ENCODE peak calls at places on chromosomes 1 and 21, in five cellular contexts. L is choroid plexus epithelial cell, J is neural crest cell, R is AG09319, P is fibroblast of villous mesenchyme. K is an unnamed sample.

GRCh38 chr1:203326830-203327683 is 21.7 kb downstream of the BTG2 start:
- DNase-seq in L (peak; percentile 89), J (peak; percentile 89), P (peak; percentile 87), R (peak; percentile 49), K (peak; percentile 86)

GRCh38 chr21:45796003-45796402 is 152.5 kb downstream of the PCBP3 start:
- DNase-seq in J (no peak), L (no peak), R (no peak), P (no peak), K (no peak)

GRCh38 chr1:193342811-193343210 is 156.4 kb upstream of the B3GALT2 start:
- DNase-seq in L (no peak), J (no peak), R (no peak), P (no peak), K (no peak)

GRCh38 chr1:232648316-232648715 is 18.4 kb upstream of the SIPA1L2 start:
- DNase-seq in R (no peak), P (peak; percentile 26), J (no peak), L (peak; percentile 56), K (no peak)

GRCh38 chr21:42746593-42747266 is 93.3 kb downstream of the PDE9A start:
- DNase-seq in L (no peak), R (no peak), J (no peak), P (no peak), K (no peak)

GRCh38 chr1:32250893-32251716 is at the start of gene LCK:
- DNase-seq in R (no peak), J (no peak), L (no peak), P (no peak), K (no peak)

GRCh38 chr1:172003766-172004530 is 162.7 kb downstream of the DNM3 start:
- DNase-seq in L (peak; percentile 18), J (no peak), R (no peak), P (peak; percentile 53), K (peak; percentile 13)

GRCh38 chr1:19074361-19074901 is 118.0 kb upstream of the IFFO2 start:
- DNase-seq in J (no peak), L (no peak), R (no peak), P (no peak), K (no peak)

GRCh38 chr1:9730096-9730901 is 78.8 kb downstream of the PIK3CD start:
- DNase-seq in P (no peak), J (no peak), R (no peak), L (no peak), K (no peak)
- TF ChIP-seq CTCF in P (no peak), J (no peak), R (no peak), L (no peak), K (no peak)

DNA sequence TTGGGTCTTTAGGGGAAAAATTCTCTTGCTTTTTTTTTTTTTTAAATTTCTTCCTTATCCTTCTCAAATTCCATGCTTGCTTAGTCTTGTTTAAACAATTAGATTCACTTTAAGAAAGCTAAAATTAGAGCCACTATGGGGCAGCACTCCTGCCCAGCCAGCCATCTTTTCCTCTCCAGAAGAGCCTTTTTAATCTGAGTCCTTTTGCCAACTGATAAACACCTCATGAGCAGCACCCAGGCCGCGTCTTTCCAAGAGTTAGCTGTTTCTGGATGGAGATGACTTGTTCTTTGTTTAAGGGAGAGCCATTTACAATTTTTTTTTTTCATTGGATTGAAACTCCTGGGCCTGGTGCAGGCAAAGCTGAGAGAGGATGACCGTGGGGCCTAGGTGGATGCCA is 53.3 kb upstream of the TSPAN2 start:
- DNase-seq in R (no peak), P (no peak), J (no peak), L (peak; percentile 60), K (peak; percentile 49)
- TF ChIP-seq CTCF in R (peak; percentile 40), P (peak; percentile 16), J (no peak), L (peak; percentile 62), K (peak; percentile 30)

GRCh38 chr1:214602764-214603657 is at the start of gene CENPF:
- DNase-seq in L (peak; percentile 99), P (peak; percentile 99), J (peak; percentile 88), R (peak; percentile 98), K (peak; percentile 99)
- TF ChIP-seq CTCF in L (peak; percentile 46), P (peak; percentile 14), J (peak; percentile 37), R (peak; percentile 28), K (peak; percentile 11)

DNA sequence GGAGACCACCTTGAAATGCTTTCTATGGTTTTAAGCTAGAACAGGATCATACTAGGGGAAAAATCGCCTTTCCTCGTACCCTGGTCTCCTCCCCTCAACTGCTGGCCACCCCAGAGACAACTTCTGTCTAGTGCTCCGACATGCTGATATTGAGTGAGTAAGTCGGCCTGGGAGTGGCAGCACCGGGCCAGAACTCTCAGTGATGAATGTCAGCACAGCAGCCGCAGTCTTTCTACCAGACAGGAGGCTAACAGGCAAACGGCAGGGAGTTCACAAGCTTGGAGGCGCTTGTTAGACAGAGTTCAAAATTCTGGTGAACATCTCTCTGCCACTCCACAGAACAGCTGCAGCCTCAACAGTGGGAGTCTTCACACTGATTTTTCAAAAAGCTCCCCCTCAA is 716.9 kb downstream of the ADGRL2 start:
- DNase-seq in R (no peak), P (peak; percentile 0), J (peak; percentile 1), L (peak; percentile 54), K (peak; percentile 20)
- TF ChIP-seq CTCF in R (peak; percentile 16), P (no peak), J (no peak), L (peak; percentile 36), K (peak; percentile 5)

DNA sequence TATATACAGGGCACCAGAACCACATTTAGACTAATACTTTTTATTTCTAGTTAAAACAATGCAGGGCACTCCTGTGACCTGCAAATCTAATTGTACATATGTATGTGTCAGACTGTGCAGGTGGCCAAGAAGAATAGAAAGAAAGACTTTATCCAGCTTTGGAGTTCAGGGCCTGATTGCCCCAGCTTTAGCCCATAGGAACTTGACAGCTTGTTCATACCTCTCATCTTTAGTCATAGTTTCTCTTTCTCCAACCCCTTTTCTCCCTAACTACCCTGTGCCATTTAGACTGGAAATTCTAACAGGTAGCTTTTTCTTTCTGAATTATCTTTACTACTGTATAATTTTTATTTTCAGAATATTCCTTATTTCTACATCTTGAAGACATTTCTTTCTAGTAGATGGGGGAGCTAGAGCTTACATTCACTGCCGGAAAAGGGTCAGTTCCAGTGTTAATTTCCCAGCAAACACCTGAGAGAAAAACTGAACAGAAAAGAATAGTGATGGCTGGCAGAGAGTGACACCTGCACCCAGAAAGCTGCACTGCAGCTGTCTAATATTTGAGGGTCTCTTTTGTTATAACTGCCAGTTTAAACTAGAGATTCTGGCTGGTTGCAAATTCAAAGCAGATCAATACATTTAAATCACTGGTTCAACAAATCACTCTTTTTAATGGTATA is 8.4 kb downstream of the YBX1 start:
- DNase-seq in J (no peak), L (no peak), R (no peak), P (no peak), K (no peak)
- TF ChIP-seq CTCF in J (no peak), L (peak; percentile 44), R (no peak), P (no peak), K (peak; percentile 3)

GRCh38 chr1:39387452-39387851 is 104.0 kb upstream of the BMP8A start:
- DNase-seq in R (peak; percentile 61), L (peak; percentile 88), J (no peak), P (peak; percentile 82), K (peak; percentile 84)
- TF ChIP-seq CTCF in R (peak; percentile 44), L (peak; percentile 48), J (peak; percentile 26), P (peak; percentile 43), K (peak; percentile 40)

GRCh38 chr1:235933017-235933416 is 66.3 kb upstream of the LYST start:
- DNase-seq in L (no peak), P (no peak), R (no peak), J (no peak), K (no peak)
- TF ChIP-seq CTCF in L (no peak), P (no peak), R (no peak), J (no peak), K (no peak)

DNA sequence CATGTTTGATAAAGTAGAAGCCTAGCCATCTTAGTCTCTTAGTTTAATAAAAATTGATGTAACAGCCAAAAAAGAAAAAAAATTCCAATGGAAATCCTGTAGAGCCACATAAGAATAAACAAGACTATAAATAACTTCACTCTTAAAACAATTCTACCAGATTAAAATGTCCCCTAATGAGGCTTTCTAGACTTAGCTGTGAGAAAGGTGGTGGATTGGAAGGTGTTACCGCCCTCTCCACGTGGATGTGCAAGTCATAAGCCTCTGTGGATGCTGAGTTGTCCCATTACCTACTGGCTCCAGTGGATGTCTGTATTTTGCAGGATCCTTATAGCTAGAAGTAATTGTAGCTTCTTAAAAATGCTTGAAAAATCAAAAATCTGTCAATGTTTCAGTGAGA is 14.6 kb downstream of the LCA5L start:
- DNase-seq in L (no peak), P (no peak), R (no peak), J (no peak), K (no peak)
- TF ChIP-seq CTCF in L (no peak), P (no peak), R (no peak), J (no peak), K (no peak)